ENCODE peak calls at places on chromosomes 5 and 9, in six cellular contexts. One of them, this sample, is unnamed. For H3K9me3, the result is how much of the 10 kb centered on the place peaks cover.

GRCh38 chr9:89961616-89962341 is 357.0 kb downstream of the GADD45G start:
- DNase-seq in small intestine: peak
- DNase-seq in A549: no peak
- DNase-seq in SK-N-SH: no peak
- DNase-seq in AG04450: no peak
- DNase-seq in neural progenitor cell: no peak
- DNase-seq in this sample: peak

GRCh38 chr9:70588381-70588780 is 173.9 kb upstream of the KLF9 start:
- DNase-seq in small intestine: no peak
- DNase-seq in A549: no peak
- DNase-seq in SK-N-SH: no peak
- DNase-seq in AG04450: no peak
- DNase-seq in neural progenitor cell: no peak
- DNase-seq in this sample: no peak

GRCh38 chr5:98774192-98775046 is 956 bp downstream of the RGMB start:
- DNase-seq in small intestine: peak
- DNase-seq in A549: peak
- DNase-seq in SK-N-SH: peak
- DNase-seq in AG04450: no peak
- DNase-seq in neural progenitor cell: peak
- DNase-seq in this sample: peak

GRCh38 chr5:95887977-95888376 is 65.5 kb upstream of the GLRX start:
- DNase-seq in small intestine: peak
- DNase-seq in A549: no peak
- DNase-seq in SK-N-SH: no peak
- DNase-seq in AG04450: no peak
- DNase-seq in neural progenitor cell: no peak
- DNase-seq in this sample: no peak

GRCh38 chr5:3126639-3127038 is 375.2 kb upstream of the IRX2 start:
- DNase-seq in small intestine: no peak
- DNase-seq in A549: no peak
- DNase-seq in SK-N-SH: no peak
- DNase-seq in AG04450: no peak
- DNase-seq in neural progenitor cell: no peak
- DNase-seq in this sample: no peak

GRCh38 chr5:176891331-176891958 is 7.7 kb downstream of the HK3 start:
- DNase-seq in small intestine: no peak
- DNase-seq in A549: no peak
- DNase-seq in SK-N-SH: no peak
- DNase-seq in AG04450: no peak
- DNase-seq in neural progenitor cell: no peak
- DNase-seq in this sample: no peak

GRCh38 chr5:150178262-150178661 is 11.6 kb upstream of the SLC6A7 start:
- DNase-seq in small intestine: peak
- DNase-seq in A549: no peak
- DNase-seq in SK-N-SH: no peak
- DNase-seq in AG04450: no peak
- DNase-seq in neural progenitor cell: no peak
- DNase-seq in this sample: no peak

GRCh38 chr5:45622365-45622764 is 73.8 kb downstream of the HCN1 start:
- DNase-seq in small intestine: no peak
- DNase-seq in A549: no peak
- DNase-seq in SK-N-SH: no peak
- DNase-seq in AG04450: no peak
- DNase-seq in neural progenitor cell: no peak
- DNase-seq in this sample: no peak

GRCh38 chr5:127870914-127871313 is 167.7 kb downstream of the CCDC192 start:
- DNase-seq in small intestine: no peak
- DNase-seq in A549: no peak
- DNase-seq in SK-N-SH: no peak
- DNase-seq in AG04450: no peak
- DNase-seq in neural progenitor cell: peak
- DNase-seq in this sample: no peak

GRCh38 chr9:126883636-126884035 is 23.2 kb downstream of the ZBTB34 start:
- DNase-seq in small intestine: peak
- DNase-seq in A549: no peak
- DNase-seq in SK-N-SH: no peak
- DNase-seq in AG04450: no peak
- DNase-seq in neural progenitor cell: peak
- DNase-seq in this sample: no peak

GRCh38 chr5:108801776-108802175 is 54.1 kb downstream of the FER start:
- DNase-seq in small intestine: no peak
- DNase-seq in A549: peak
- DNase-seq in SK-N-SH: no peak
- DNase-seq in AG04450: peak
- DNase-seq in neural progenitor cell: no peak
- DNase-seq in this sample: no peak

GRCh38 chr5:126124706-126125345 is 298.4 kb upstream of the GRAMD2B start:
- DNase-seq in small intestine: no peak
- DNase-seq in A549: peak
- DNase-seq in SK-N-SH: no peak
- DNase-seq in AG04450: no peak
- DNase-seq in neural progenitor cell: no peak
- DNase-seq in this sample: peak

GRCh38 chr9:2701070-2701469 is 16.2 kb upstream of the KCNV2 start:
- DNase-seq in small intestine: no peak
- DNase-seq in A549: no peak
- DNase-seq in SK-N-SH: no peak
- DNase-seq in AG04450: no peak
- DNase-seq in neural progenitor cell: peak
- DNase-seq in this sample: no peak

GRCh38 chr5:82019342-82020138 is 47.7 kb downstream of the ATG10 start:
- DNase-seq in small intestine: no peak
- DNase-seq in A549: no peak
- DNase-seq in SK-N-SH: no peak
- DNase-seq in AG04450: no peak
- DNase-seq in neural progenitor cell: peak
- DNase-seq in this sample: no peak

GRCh38 chr9:23825700-23826099 is 340 bp downstream of the ELAVL2 start:
- DNase-seq in small intestine: no peak
- DNase-seq in A549: no peak
- DNase-seq in SK-N-SH: peak
- DNase-seq in AG04450: no peak
- DNase-seq in neural progenitor cell: peak
- DNase-seq in this sample: peak

GRCh38 chr5:150398432-150399157 is 14.1 kb downstream of the CD74 start:
- DNase-seq in small intestine: peak
- DNase-seq in A549: peak
- DNase-seq in SK-N-SH: no peak
- DNase-seq in AG04450: no peak
- DNase-seq in neural progenitor cell: no peak
- DNase-seq in this sample: peak

DNA sequence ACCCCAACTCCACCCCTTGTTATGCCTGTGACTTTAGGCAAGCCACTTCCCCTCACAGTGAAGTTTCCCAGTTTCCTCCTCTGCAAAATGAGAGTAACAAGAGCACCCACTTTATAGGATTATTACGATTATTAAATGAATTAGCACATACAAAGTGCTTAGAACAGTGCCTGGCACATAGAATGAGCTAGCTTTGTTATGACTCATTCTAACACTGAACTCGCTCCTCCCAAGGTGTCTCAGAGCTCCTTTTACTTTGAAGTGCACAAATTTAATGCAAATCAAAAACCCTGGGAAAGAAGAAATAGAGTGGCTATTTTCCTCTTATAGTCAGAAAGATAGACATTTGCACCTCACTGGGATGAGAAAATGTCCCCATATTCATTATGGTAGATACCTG is 34.3 kb downstream of the DNAH5 start:
- DNase-seq in small intestine: no peak
- DNase-seq in A549: no peak
- DNase-seq in SK-N-SH: no peak
- DNase-seq in AG04450: no peak
- DNase-seq in neural progenitor cell: no peak
- DNase-seq in this sample: no peak
- H3K27ac ChIP-seq in small intestine: no peak
- H3K27ac ChIP-seq in A549: no peak
- H3K27ac ChIP-seq in SK-N-SH: no peak
- H3K27ac ChIP-seq in AG04450: no peak
- H3K27ac ChIP-seq in neural progenitor cell: no peak
- H3K27ac ChIP-seq in this sample: no peak

GRCh38 chr9:88044200-88044599 is 69.9 kb upstream of the CDK20 start:
- DNase-seq in small intestine: no peak
- DNase-seq in A549: no peak
- DNase-seq in SK-N-SH: no peak
- DNase-seq in AG04450: no peak
- DNase-seq in neural progenitor cell: peak
- DNase-seq in this sample: no peak

GRCh38 chr9:88045686-88046085 is 71.4 kb upstream of the CDK20 start:
- DNase-seq in small intestine: no peak
- DNase-seq in A549: no peak
- DNase-seq in SK-N-SH: no peak
- DNase-seq in AG04450: no peak
- DNase-seq in neural progenitor cell: no peak
- DNase-seq in this sample: no peak

GRCh38 chr9:88049677-88050307 is 75.5 kb upstream of the CDK20 start:
- DNase-seq in small intestine: no peak
- DNase-seq in A549: no peak
- DNase-seq in SK-N-SH: no peak
- DNase-seq in AG04450: no peak
- DNase-seq in neural progenitor cell: no peak
- DNase-seq in this sample: no peak

GRCh38 chr9:88043647-88044046 is 69.3 kb upstream of the CDK20 start:
- DNase-seq in small intestine: no peak
- DNase-seq in A549: no peak
- DNase-seq in SK-N-SH: no peak
- DNase-seq in AG04450: no peak
- DNase-seq in neural progenitor cell: peak
- DNase-seq in this sample: no peak

DNA sequence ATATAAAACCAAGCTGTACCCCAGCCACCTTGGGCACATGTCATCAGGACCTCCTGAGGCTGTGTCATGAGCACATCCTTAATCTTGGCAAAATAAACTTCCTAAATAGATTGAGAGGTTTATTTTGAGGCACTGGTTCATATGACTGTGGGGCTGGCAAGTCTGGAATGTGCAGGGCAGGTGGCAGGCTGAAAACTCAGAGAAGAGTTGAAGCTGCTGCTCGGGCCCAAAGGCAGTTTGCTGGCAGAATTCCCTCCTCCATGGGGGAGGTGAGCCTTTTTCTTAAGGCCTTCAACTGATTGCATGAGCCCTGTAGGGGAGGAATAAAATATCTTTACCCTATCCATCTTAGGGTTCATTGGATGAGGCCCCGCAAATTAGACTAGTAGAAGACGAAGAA is 72.2 kb upstream of the CDK20 start:
- DNase-seq in small intestine: no peak
- DNase-seq in A549: no peak
- DNase-seq in SK-N-SH: no peak
- DNase-seq in AG04450: no peak
- DNase-seq in neural progenitor cell: no peak
- DNase-seq in this sample: no peak
- H3K9me3 ChIP-seq in small intestine: under half
- H3K9me3 ChIP-seq in A549: under half
- H3K9me3 ChIP-seq in SK-N-SH: under half
- H3K9me3 ChIP-seq in AG04450: under half
- H3K9me3 ChIP-seq in neural progenitor cell: under half
- H3K9me3 ChIP-seq in this sample: under half

DNA sequence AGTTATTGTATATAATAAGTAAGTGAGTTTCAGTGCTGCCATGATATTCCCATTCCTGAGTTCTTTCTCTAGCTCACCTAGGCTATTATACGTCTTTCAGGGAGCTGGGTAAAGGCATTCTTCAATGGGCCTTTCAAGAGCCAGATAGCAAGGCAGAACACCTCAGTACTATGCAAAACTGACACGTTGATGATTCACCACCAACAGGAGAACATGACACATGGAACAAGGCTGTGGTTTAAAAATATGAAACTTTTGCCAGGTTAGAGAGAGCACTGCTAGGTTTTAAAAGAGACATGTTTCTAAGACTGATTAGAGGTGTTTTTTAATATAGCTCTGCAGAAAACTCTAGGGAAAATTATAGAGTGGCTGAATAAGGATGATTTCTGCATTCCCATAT is 95.9 kb downstream of the UGCG start:
- DNase-seq in small intestine: no peak
- DNase-seq in A549: no peak
- DNase-seq in SK-N-SH: no peak
- DNase-seq in AG04450: no peak
- DNase-seq in neural progenitor cell: no peak
- DNase-seq in this sample: no peak
- H3K27ac ChIP-seq in small intestine: no peak
- H3K27ac ChIP-seq in A549: no peak
- H3K27ac ChIP-seq in SK-N-SH: no peak
- H3K27ac ChIP-seq in AG04450: no peak
- H3K27ac ChIP-seq in neural progenitor cell: no peak
- H3K27ac ChIP-seq in this sample: no peak

GRCh38 chr5:140802781-140803271 is 2.0 kb downstream of the PCDHA3 start:
- DNase-seq in small intestine: no peak
- DNase-seq in A549: no peak
- DNase-seq in SK-N-SH: no peak
- DNase-seq in AG04450: no peak
- DNase-seq in neural progenitor cell: no peak
- DNase-seq in this sample: no peak
- H3K9me3 ChIP-seq in small intestine: under half
- H3K9me3 ChIP-seq in A549: under half
- H3K9me3 ChIP-seq in SK-N-SH: under half
- H3K9me3 ChIP-seq in AG04450: under half
- H3K9me3 ChIP-seq in neural progenitor cell: under half
- H3K9me3 ChIP-seq in this sample: under half

DNA sequence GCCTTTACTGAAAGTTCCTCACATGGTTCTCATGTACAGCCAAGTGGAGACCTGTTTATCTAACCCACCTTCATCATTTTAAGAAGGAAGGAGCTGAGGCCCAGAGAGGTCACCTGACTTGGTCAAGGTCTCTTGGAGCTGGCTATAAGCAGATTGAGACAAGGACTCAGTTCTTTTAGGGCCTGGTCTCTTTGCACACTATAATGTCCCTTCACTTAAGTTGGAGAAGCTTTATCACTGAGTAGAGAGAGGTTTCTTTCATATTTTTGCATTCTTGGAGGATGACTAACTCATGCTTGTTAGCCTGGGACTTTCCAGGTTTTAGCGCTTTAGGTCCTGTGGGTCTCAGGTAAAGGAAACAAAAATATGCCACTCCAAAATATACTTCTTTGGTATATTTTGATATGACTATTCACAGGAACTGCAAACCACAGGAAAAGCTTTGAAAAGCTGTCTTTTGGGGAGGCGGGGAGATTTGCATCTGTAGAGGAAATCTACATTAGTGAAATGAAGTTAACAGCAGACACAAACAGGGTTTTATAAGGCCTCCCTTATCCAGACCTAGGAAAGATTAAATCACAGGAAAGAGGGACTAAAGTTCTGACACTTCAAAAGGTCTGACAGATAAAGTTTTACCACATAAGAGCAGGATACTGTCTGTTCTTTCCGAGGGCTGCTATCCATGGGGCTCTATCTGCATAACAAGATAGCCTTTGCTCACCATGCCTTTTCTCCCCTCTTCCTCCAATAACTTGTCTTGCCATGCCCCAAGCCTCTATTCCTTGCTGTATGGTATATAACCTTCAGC is 95.8 kb upstream of the ANKRD55 start:
- DNase-seq in small intestine: no peak
- DNase-seq in A549: no peak
- DNase-seq in SK-N-SH: no peak
- DNase-seq in AG04450: no peak
- DNase-seq in neural progenitor cell: no peak
- DNase-seq in this sample: no peak
- H3K27ac ChIP-seq in small intestine: no peak
- H3K27ac ChIP-seq in A549: no peak
- H3K27ac ChIP-seq in SK-N-SH: peak
- H3K27ac ChIP-seq in AG04450: peak
- H3K27ac ChIP-seq in neural progenitor cell: no peak
- H3K27ac ChIP-seq in this sample: no peak

This sample was measured in SJCRH30.